ENCODE peak calls at places on chromosomes 5 and 9, in four cellular contexts. One of them, this sample, is unnamed.

GRCh38 chr5:138817241-138817640 is 57.9 kb downstream of the LRRTM2 start:
- DNase-seq in PC-3: no peak
- DNase-seq in heart left ventricle: no peak
- DNase-seq in Panc1: no peak
- DNase-seq in this sample: no peak

GRCh38 chr9:17757816-17758215 is 178.9 kb downstream of the SH3GL2 start:
- DNase-seq in Panc1: no peak
- DNase-seq in heart left ventricle: no peak
- DNase-seq in PC-3: peak; percentile 40
- DNase-seq in this sample: no peak

GRCh38 chr9:105007143-105007542 is 79.2 kb upstream of the ABCA1 start:
- DNase-seq in Panc1: peak; percentile 24
- DNase-seq in PC-3: peak; percentile 72
- DNase-seq in heart left ventricle: no peak
- DNase-seq in this sample: no peak

GRCh38 chr5:137096149-137097103 is 402.7 kb downstream of the SPOCK1 start:
- DNase-seq in heart left ventricle: no peak
- DNase-seq in Panc1: no peak
- DNase-seq in PC-3: peak; percentile 69
- DNase-seq in this sample: no peak

GRCh38 chr9:16358751-16359150 is 511.7 kb downstream of the BNC2 start:
- DNase-seq in heart left ventricle: no peak
- DNase-seq in PC-3: no peak
- DNase-seq in Panc1: no peak
- DNase-seq in this sample: no peak

GRCh38 chr5:159987031-159987674 is 21.8 kb upstream of the TTC1 start:
- DNase-seq in Panc1: no peak
- DNase-seq in PC-3: peak; percentile 89
- DNase-seq in heart left ventricle: peak; percentile 67
- DNase-seq in this sample: peak; percentile 79

GRCh38 chr5:40623480-40624420 is 56.0 kb upstream of the PTGER4 start:
- DNase-seq in PC-3: no peak
- DNase-seq in Panc1: no peak
- DNase-seq in heart left ventricle: no peak
- DNase-seq in this sample: no peak

GRCh38 chr9:38707885-38708640 is 11.9 kb downstream of the FAM240B start:
- DNase-seq in Panc1: no peak
- DNase-seq in PC-3: peak; percentile 29
- DNase-seq in heart left ventricle: no peak
- DNase-seq in this sample: no peak

GRCh38 chr9:136211441-136212344 is 6.8 kb upstream of the LHX3 start:
- DNase-seq in Panc1: no peak
- DNase-seq in heart left ventricle: no peak
- DNase-seq in PC-3: no peak
- DNase-seq in this sample: no peak

GRCh38 chr5:111223790-111224560 is at the start of gene CAMK4:
- DNase-seq in Panc1: no peak
- DNase-seq in PC-3: peak; percentile 26
- DNase-seq in heart left ventricle: peak; percentile 63
- DNase-seq in this sample: peak; percentile 91
- TF ChIP-seq CTCF in Panc1: peak; percentile 18
- TF ChIP-seq CTCF in PC-3: no peak
- TF ChIP-seq CTCF in heart left ventricle: peak; percentile 32
- TF ChIP-seq CTCF in this sample: peak; percentile 35

GRCh38 chr9:95230046-95230445 is 87.5 kb downstream of the FANCC start:
- DNase-seq in PC-3: no peak
- DNase-seq in Panc1: no peak
- DNase-seq in heart left ventricle: no peak
- DNase-seq in this sample: no peak
- TF ChIP-seq CTCF in PC-3: no peak
- TF ChIP-seq CTCF in Panc1: no peak
- TF ChIP-seq CTCF in heart left ventricle: no peak
- TF ChIP-seq CTCF in this sample: no peak

DNA sequence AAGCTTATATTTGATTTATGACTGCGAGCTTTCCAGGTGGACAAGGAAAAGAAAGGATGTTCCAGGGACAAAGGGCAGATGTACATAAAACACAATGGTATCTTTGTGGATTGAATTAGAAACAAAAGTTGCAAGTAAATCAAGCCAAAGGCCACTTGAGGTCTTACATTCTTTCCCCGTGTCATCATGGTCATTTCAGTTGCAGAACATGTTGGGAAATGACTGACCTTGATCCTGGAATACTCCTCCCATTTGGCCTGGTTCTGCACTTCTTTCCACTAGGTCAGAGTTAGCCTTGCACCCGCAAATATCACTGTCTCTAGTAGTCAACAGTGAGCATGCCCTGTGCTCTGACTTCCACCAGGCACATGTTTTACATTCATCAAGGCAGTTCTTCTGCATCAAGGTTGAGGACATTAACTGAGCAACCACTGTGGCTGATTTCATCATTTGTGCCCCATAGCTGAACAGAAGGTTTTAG is 1161.6 kb upstream of the DMAC1 start:
- DNase-seq in heart left ventricle: peak; percentile 50
- DNase-seq in Panc1: no peak
- DNase-seq in PC-3: no peak
- DNase-seq in this sample: no peak
- TF ChIP-seq CTCF in heart left ventricle: no peak
- TF ChIP-seq CTCF in Panc1: no peak
- TF ChIP-seq CTCF in PC-3: no peak
- TF ChIP-seq CTCF in this sample: no peak

GRCh38 chr9:127931092-127931881 is 710 bp upstream of the PIP5KL1 start:
- DNase-seq in heart left ventricle: no peak
- DNase-seq in Panc1: peak; percentile 83
- DNase-seq in PC-3: peak; percentile 22
- DNase-seq in this sample: no peak
- TF ChIP-seq CTCF in heart left ventricle: no peak
- TF ChIP-seq CTCF in Panc1: no peak
- TF ChIP-seq CTCF in PC-3: no peak
- TF ChIP-seq CTCF in this sample: no peak

GRCh38 chr5:168946363-168946762 is 354.6 kb downstream of the SLIT3 start:
- DNase-seq in PC-3: peak; percentile 13
- DNase-seq in heart left ventricle: no peak
- DNase-seq in Panc1: no peak
- DNase-seq in this sample: no peak
- TF ChIP-seq CTCF in PC-3: peak; percentile 45
- TF ChIP-seq CTCF in heart left ventricle: peak; percentile 46
- TF ChIP-seq CTCF in Panc1: no peak
- TF ChIP-seq CTCF in this sample: peak; percentile 8

DNA sequence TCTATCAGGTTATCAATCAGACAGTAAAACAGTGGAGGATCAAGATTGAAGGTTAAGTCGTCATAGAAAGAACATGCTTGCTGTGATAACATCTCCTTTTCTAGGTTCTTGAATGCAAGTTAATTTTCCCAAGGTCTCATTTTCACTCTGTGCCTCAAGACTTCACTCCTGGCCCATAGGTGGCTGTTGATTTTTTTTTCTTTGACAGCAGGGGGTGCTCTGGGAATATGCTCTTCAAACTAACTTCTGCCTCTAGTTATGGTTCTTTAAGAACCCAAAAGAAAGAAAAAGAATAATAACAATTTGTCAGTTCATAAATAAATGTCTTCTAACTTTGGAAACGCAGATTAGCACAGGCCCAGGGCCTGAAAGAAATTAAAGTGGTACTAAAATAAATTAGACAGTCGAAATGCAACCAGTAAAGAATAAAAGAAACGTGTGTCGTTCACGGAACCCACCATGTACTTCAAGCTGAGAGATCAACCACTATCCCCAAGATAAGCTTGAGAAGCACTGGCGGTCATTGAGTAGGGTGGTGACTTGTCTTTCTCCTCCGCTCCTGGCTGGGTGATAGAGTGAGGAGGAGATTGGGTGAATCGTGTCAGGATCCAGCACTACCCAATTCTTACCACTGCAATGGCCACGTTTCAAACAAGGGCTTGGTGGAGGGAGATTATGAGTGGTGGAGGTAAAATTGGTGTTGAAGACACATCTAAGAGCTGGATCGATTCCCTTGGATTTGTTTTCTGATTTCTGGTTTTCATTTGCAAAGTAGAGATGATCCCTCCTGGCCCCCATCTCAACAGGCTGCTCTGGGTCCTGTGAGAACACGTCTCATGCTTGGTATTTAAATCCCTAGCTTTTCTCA is 93.4 kb upstream of the IRX4 start:
- DNase-seq in PC-3: peak; percentile 23
- DNase-seq in heart left ventricle: no peak
- DNase-seq in Panc1: peak; percentile 2
- DNase-seq in this sample: no peak
- TF ChIP-seq CTCF in PC-3: peak; percentile 46
- TF ChIP-seq CTCF in heart left ventricle: peak; percentile 46
- TF ChIP-seq CTCF in Panc1: peak; percentile 13
- TF ChIP-seq CTCF in this sample: peak; percentile 18

DNA sequence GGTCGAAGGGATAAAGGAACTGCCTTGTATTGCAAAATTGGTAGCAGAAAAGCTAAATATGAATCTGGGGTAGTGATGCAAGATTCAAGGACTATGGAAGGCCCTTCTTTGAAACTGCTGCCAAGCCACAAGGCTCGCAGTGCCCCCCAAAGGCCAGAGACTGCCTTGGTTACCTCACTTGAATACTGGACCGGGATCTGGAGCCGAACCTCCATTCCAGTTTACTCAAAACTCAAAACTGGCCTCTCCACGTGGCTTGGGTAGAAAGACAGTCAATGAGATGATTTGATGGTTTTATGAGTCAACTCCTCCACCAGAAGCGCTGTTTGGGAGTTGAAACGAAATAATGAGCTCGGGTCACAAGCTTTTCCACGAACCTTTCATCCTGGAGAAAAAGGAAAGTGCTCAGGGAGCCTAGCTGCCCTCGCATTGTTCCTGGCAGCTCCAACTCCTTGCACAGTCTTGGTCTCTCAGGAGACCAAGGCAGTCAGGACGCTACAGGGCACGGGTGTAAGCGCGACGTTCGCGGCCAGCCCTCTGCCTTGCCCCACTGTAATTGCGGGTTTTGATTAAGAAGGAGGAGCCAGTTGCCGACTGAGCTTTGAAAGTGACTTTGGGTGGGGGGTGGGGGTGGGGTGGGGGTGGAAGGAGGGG is 2.8 kb downstream of the ST8SIA4 start:
- DNase-seq in PC-3: peak; percentile 53
- DNase-seq in heart left ventricle: peak; percentile 38
- DNase-seq in Panc1: no peak
- DNase-seq in this sample: no peak
- TF ChIP-seq CTCF in PC-3: peak; percentile 54
- TF ChIP-seq CTCF in heart left ventricle: peak; percentile 50
- TF ChIP-seq CTCF in Panc1: peak; percentile 47
- TF ChIP-seq CTCF in this sample: peak; percentile 62